ENCODE peak calls at places on chromosomes 2 and 18, in five cellular contexts. S is ecto neural progenitor cell, N is neural crest cell, V is NCI-H1092 treated with DMSO at 0.1 percent for 48 hours, Z is AG08395. J is an unnamed sample.

GRCh38 chr2:113762377-113763118 is 6.1 kb upstream of the SLC35F5 start:
- DNase-seq in S (no peak), N (no peak), V (no peak), Z (peak), J (no peak)

GRCh38 chr2:62195421-62196277 is at the start of gene B3GNT2:
- DNase-seq in S (peak), N (peak), V (peak), Z (peak), J (peak)

GRCh38 chr18:35095983-35096676 is 54.9 kb downstream of the MAPRE2 start:
- DNase-seq in S (no peak), N (no peak), V (no peak), Z (no peak), J (no peak)

GRCh38 chr2:9752441-9753275 is 90.6 kb upstream of the TAF1B start:
- DNase-seq in S (no peak), N (no peak), V (no peak), Z (peak), J (no peak)

GRCh38 chr18:37381554-37381953 is 184.0 kb downstream of the CELF4 start:
- DNase-seq in S (no peak), N (no peak), V (no peak), Z (no peak), J (no peak)

GRCh38 chr2:24855703-24856102 is 62.5 kb downstream of the CENPO start:
- DNase-seq in S (no peak), N (no peak), V (no peak), Z (peak), J (peak)

GRCh38 chr18:3183103-3183717 is 36.6 kb downstream of the MYOM1 start:
- DNase-seq in S (no peak), N (no peak), V (no peak), Z (no peak), J (no peak)

GRCh38 chr2:134420256-134420655 is 166.4 kb downstream of the MGAT5 start:
- DNase-seq in S (no peak), N (no peak), V (peak), Z (no peak), J (no peak)

GRCh38 chr2:17680119-17680518 is 73.5 kb downstream of the SMC6 start:
- DNase-seq in S (no peak), N (no peak), V (no peak), Z (no peak), J (no peak)

GRCh38 chr2:98078699-98079098 is 8.3 kb upstream of the VWA3B start:
- DNase-seq in S (no peak), N (no peak), V (no peak), Z (no peak), J (no peak)

GRCh38 chr2:201130524-201131186 is 14.7 kb downstream of the CFLAR start:
- DNase-seq in S (no peak), N (no peak), V (no peak), Z (peak), J (peak)

GRCh38 chr2:74893332-74893731 is 59.4 kb downstream of the HK2 start:
- DNase-seq in S (no peak), N (no peak), V (no peak), Z (peak), J (no peak)

GRCh38 chr2:220959391-220959802 is 612.7 kb downstream of the EPHA4 start:
- DNase-seq in S (no peak), N (no peak), V (peak), Z (no peak), J (no peak)

GRCh38 chr2:206208900-206209299 is 49.2 kb downstream of the EEF1B2 start:
- DNase-seq in S (no peak), N (no peak), V (no peak), Z (no peak), J (no peak)

GRCh38 chr18:58991127-58991798 is 126.6 kb downstream of the ZNF532 start:
- DNase-seq in S (no peak), N (no peak), V (no peak), Z (no peak), J (no peak)

GRCh38 chr18:6737833-6738232 is 8.3 kb downstream of the ARHGAP28 start:
- DNase-seq in S (no peak), N (no peak), V (no peak), Z (no peak), J (no peak)

GRCh38 chr2:173214213-173214612 is 138.6 kb downstream of the MAP3K20 start:
- DNase-seq in S (no peak), N (no peak), V (no peak), Z (no peak), J (no peak)

GRCh38 chr2:208142255-208142924 is 3.6 kb downstream of the CRYGB start:
- DNase-seq in S (no peak), N (no peak), V (peak), Z (no peak), J (no peak)

GRCh38 chr2:120712180-120712678 is 23.4 kb upstream of the GLI2 start:
- DNase-seq in S (no peak), N (no peak), V (no peak), Z (peak), J (no peak)

GRCh38 chr2:188032306-188032705 is 259.4 kb upstream of the GULP1 start:
- DNase-seq in S (no peak), N (no peak), V (no peak), Z (no peak), J (peak)

GRCh38 chr18:3538456-3538855 is 88.5 kb downstream of the TGIF1 start:
- DNase-seq in S (no peak), N (no peak), V (no peak), Z (peak), J (no peak)

GRCh38 chr2:84969511-84970265 is 1.3 kb upstream of the KCMF1 start:
- DNase-seq in S (no peak), N (no peak), V (no peak), Z (no peak), J (no peak)

GRCh38 chr2:96144481-96145027 is 686 bp downstream of the DUSP2 start:
- DNase-seq in S (no peak), N (no peak), V (no peak), Z (no peak), J (no peak)

GRCh38 chr2:234853739-234854138 is 98.1 kb upstream of the SH3BP4 start:
- DNase-seq in S (no peak), N (no peak), V (no peak), Z (no peak), J (no peak)

GRCh38 chr2:108244667-108245414 is 5.1 kb downstream of the SULT1C3 start:
- DNase-seq in S (no peak), N (no peak), V (no peak), Z (no peak), J (no peak)